ENCODE peak calls at places on chromosomes 7 and 10, in ten cellular contexts. M, K, U, C, G, J, S, H, D and A are unnamed samples. For H3K27me3, the result is how much of the 10 kb centered on the place peaks cover.

GRCh38 chr7:149866817-149867447 is 6.8 kb upstream of the ATP6V0E2 start:
- DNase-seq in M (no peak), K (peak), U (no peak), C (no peak), G (peak), J (peak), S (no peak), H (no peak), D (peak), A (peak)

GRCh38 chr10:114821915-114822770 is 563 bp downstream of the FHIP2A start:
- DNase-seq in M (no peak), K (peak), U (peak), C (no peak), G (peak), J (peak), S (peak), H (no peak), D (peak), A (peak)

GRCh38 chr10:42987121-42987541 is 89.7 kb upstream of the RET start:
- DNase-seq in M (no peak), K (no peak), U (no peak), C (no peak), G (no peak), J (peak), S (peak), H (no peak), D (no peak), A (no peak)

GRCh38 chr7:27774717-27775328 is 34.9 kb downstream of the TAX1BP1 start:
- DNase-seq in M (no peak), K (peak), U (no peak), C (no peak), G (peak), J (no peak), S (no peak), H (peak), D (peak), A (peak)

GRCh38 chr7:68439897-68440296 is 1158.4 kb upstream of the AUTS2 start:
- DNase-seq in M (no peak), K (no peak), U (no peak), C (no peak), G (no peak), J (no peak), S (no peak), H (no peak), D (no peak), A (no peak)

GRCh38 chr10:15469066-15469465 is 98.0 kb upstream of the FAM171A1 start:
- DNase-seq in M (no peak), K (no peak), U (no peak), C (no peak), G (no peak), J (no peak), S (no peak), H (no peak), D (no peak), A (no peak)

GRCh38 chr7:80611779-80612178 is 26.7 kb upstream of the CD36 start:
- DNase-seq in M (no peak), K (peak), U (no peak), C (no peak), G (peak), J (peak), S (no peak), H (peak), D (peak), A (peak)

GRCh38 chr7:74272305-74273038 is 16.7 kb upstream of the CLIP2 start:
- DNase-seq in M (peak), K (peak), U (no peak), C (peak), G (peak), J (no peak), S (peak), H (no peak), D (peak), A (peak)

GRCh38 chr10:70137927-70138883 is 5.6 kb upstream of the AIFM2 start:
- DNase-seq in M (no peak), K (no peak), U (no peak), C (no peak), G (no peak), J (no peak), S (peak), H (no peak), D (no peak), A (peak)
- H3K4me3 ChIP-seq in M (no peak), K (no peak), U (no peak), C (no peak), G (no peak), J (no peak), S (no peak), H (no peak), D (no peak), A (no peak)

GRCh38 chr7:151481650-151482505 is 37.8 kb downstream of the RHEB start:
- DNase-seq in M (no peak), K (no peak), U (no peak), C (no peak), G (no peak), J (no peak), S (no peak), H (no peak), D (no peak), A (no peak)
- TF ChIP-seq CTCF in M (no peak), K (no peak), U (no peak), C (no peak), G (no peak), J (no peak), S (no peak), H (no peak), D (no peak), A (no peak)

DNA sequence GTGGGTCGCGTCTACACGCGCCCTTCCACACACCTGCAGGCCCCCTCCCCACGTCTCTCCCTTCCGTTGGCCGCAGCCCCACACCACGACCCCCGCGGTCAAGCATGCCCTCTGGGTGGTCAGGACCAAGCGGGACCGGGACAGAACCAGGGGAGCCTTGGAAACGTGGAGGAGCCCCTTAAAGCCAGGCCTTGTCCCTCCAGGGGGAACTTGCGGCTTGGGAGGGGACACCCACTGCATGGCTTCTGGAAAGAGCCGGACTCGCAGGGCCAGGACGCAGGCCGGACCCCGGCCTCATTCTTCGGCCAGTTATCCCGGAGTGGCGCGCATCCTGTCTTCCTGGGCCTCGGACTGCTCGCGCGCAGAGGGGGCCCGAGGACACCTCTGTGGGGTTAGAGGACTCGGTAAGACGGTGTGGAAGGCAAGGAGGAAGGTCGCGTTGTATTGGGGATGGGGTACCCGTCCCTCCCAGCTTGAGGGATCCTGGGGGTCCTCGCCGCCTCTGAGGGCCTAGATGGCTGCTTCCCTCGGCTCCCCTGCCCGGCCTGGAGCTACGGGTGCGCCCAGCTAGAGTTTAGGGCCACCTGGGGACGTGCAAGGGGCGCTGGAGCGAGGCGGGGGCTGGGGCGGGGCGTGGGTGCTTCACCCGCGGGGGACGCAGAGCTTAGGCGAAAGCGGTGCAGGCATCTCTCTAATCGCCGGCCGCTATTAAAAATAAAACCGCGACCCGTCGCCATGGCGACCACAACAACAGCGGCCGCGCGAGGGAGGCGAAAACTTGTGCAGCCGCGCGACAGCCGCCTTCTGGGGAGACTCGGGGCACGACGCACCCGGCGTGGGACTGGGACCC is 1.8 kb upstream of the PDGFA start:
- DNase-seq in M (no peak), K (peak), U (peak), C (no peak), G (no peak), J (peak), S (no peak), H (no peak), D (peak), A (no peak)
- H3K27me3 ChIP-seq in M (under half), K (under half), U (under half), C (under half), G (under half), J (under half), S (under half), H (under half), D (under half), A (under half)

DNA sequence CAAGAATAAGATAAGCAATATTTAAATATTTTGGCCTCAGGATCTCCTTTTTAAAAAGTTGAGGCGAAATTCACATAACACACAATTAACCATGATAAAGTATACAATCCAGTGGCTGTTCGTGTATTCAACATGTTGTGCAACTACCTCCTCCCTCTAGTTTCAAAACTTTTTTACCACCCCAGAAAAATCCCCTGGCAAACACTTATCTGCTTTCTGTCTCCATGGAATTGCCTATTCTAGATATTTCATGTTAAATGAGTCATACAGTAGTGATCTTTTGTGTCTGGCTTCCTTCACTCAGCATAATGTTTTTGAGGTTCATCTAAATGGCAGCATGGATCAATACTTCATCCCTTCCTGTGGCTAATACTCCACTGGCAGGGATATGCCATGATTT is 31.8 kb upstream of the IL15RA start:
- DNase-seq in M (no peak), K (peak), U (no peak), C (no peak), G (peak), J (no peak), S (no peak), H (no peak), D (peak), A (peak)
- H3K4me3 ChIP-seq in M (no peak), K (peak), U (no peak), C (peak), G (peak), J (peak), S (no peak), H (no peak), D (no peak), A (no peak)

GRCh38 chr10:92848037-92848440 is 281 bp upstream of the EXOC6 start:
- DNase-seq in M (no peak), K (no peak), U (no peak), C (no peak), G (no peak), J (no peak), S (no peak), H (no peak), D (no peak), A (no peak)

GRCh38 chr10:92849576-92850090 is 1.3 kb downstream of the EXOC6 start:
- DNase-seq in M (no peak), K (no peak), U (no peak), C (no peak), G (no peak), J (no peak), S (no peak), H (no peak), D (no peak), A (no peak)

GRCh38 chr10:92847185-92847864 is 995 bp upstream of the EXOC6 start:
- DNase-seq in M (no peak), K (peak), U (peak), C (no peak), G (no peak), J (no peak), S (no peak), H (no peak), D (peak), A (peak)

GRCh38 chr10:92849234-92849525 is 860 bp downstream of the EXOC6 start:
- DNase-seq in M (no peak), K (peak), U (no peak), C (no peak), G (no peak), J (no peak), S (no peak), H (no peak), D (no peak), A (no peak)

DNA sequence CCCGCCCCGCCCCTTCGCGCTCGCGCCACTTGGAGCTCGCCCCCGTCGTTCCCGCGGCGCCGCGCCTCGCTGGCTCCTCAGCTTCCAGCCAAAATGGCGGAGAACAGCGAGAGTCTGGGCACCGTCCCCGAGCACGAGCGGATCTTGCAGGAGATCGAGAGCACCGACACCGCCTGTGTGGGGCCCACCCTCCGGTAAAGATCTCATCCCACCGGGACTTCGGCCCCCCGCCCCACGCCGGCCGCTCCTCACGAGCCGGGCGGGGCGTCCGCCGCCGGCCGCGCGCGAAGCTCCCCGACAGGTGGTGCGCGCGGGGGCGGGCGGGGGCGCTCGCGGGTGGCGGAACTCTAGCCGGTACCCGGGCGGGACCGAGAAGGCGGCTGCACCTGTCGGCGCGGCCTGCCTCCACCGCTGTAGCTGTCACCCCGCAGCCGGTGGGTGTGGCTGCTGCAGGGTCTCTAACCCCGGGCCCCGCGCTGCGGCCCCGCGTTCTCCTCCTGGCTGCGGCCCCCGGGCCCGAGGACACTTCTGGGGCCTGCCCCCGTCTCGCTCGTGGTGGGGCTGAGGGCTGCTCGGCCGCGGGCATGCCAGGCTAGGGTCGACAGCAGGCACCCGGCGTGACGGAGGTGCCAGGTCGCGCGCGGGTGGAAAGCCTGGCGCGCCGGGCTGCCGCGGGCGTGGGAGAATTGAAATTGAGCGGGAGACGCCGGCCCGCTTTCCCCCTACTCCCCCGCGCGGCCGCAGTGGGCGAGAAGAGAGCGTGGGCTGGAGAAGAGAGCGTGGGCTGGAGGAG is at the start of gene EXOC6:
- DNase-seq in M (no peak), K (peak), U (peak), C (no peak), G (peak), J (peak), S (peak), H (peak), D (peak), A (peak)
- TF ChIP-seq CTCF in M (no peak), K (no peak), U (peak), C (no peak), G (no peak), J (no peak), S (no peak), H (no peak), D (no peak), A (no peak)

DNA sequence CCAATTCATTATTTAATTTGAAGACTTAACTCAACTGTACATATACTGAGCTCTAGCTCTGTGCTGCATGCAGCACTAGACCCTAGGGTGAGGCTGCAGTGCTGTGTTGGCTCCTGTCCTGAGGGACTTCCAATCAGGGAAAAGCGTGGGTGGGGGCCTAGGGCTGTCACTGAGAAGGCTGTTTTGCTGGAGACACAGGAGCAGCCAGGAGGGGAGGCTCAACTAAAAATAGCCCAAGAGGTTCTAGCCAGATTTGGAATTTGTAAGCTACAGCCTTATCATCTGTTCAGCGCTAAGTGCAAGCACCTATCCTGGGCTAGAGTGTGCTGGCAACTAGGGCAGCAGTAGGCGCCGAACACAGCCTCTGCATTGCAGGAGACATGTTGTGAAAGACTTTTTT is 121.1 kb downstream of the VWC2 start:
- DNase-seq in M (no peak), K (no peak), U (no peak), C (no peak), G (no peak), J (no peak), S (no peak), H (no peak), D (no peak), A (no peak)
- H3K27me3 ChIP-seq in M (under half), K (under half), U (under half), C (under half), G (under half), J (under half), S (under half), H (under half), D (under half), A (under half)

DNA sequence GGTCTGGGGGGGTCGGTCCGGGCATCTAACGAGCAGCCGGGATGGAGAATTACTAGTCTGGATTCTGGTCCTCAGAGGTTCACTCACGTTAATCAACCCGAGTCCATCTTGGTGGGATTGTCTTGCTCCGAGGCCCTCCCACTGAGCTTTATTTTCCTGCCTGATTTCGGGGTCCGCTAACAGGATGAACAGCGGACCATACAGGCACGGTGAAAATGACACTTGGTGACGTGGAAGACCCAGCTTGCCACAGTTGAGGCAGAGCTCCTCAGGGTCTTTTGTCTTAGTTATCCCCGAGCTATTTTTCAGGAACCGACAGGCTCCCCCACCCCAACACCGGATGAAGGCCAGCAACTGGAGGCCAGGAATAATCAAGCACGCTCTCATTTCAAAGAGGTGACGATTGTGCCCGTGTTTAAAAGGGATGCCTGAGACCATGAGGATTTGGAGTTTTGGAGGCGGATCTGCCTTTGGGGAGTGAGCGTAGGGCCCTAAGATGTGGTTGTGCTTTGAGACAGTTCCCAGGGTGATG is 517 bp upstream of the LRRD1 start:
- DNase-seq in M (no peak), K (peak), U (no peak), C (no peak), G (no peak), J (no peak), S (no peak), H (no peak), D (no peak), A (no peak)
- H3K4me3 ChIP-seq in M (peak), K (peak), U (no peak), C (peak), G (peak), J (peak), S (peak), H (no peak), D (peak), A (peak)

GRCh38 chr7:78779788-78780187 is 673.7 kb downstream of the MAGI2 start:
- DNase-seq in M (no peak), K (no peak), U (no peak), C (no peak), G (no peak), J (no peak), S (no peak), H (no peak), D (no peak), A (no peak)
- TF ChIP-seq CTCF in M (no peak), K (no peak), U (no peak), C (no peak), G (no peak), J (no peak), S (no peak), H (peak), D (peak), A (no peak)